ENCODE peak calls at places on chromosomes 12 and 14, in eight cellular contexts. L is nucleus accumbens; P is mucosa of gallbladder; Z is neural crest cell; K is adrenal gland; I is T follicular helper cell; J is stimulated activated CD4-positive, alpha-beta T cell treated with anti-CD3 and anti-CD28 coated beads, TNF-alpha, amount 100 ng/mL, for 48 hours; N is GM10248. H is an unnamed sample.
A peak's percentile ranks its signal among the peaks of the same experiment; 100 is the strongest.

GRCh38 chr12:56634242-56634836 is 4.2 kb upstream of the BAZ2A start:
- DNase-seq in L (no peak), P (peak; percentile 45), Z (no peak), K (peak; percentile 52), I (no peak), J (no peak), N (no peak), H (peak; percentile 35)

GRCh38 chr12:121713257-121714155 is 954 bp downstream of the TMEM120B start:
- DNase-seq in L (no peak), P (no peak), Z (no peak), K (peak; percentile 45), I (no peak), J (peak; percentile 14), N (no peak), H (peak; percentile 62)

GRCh38 chr12:88579941-88580871 is at the start of gene KITLG:
- DNase-seq in L (peak; percentile 40), P (peak; percentile 86), Z (peak; percentile 80), K (peak; percentile 71), I (no peak), J (peak; percentile 14), N (peak; percentile 50), H (peak; percentile 88)

GRCh38 chr14:95470942-95471499 is 45.4 kb downstream of the SYNE3 start:
- DNase-seq in L (no peak), P (no peak), Z (no peak), K (no peak), I (no peak), J (no peak), N (no peak), H (no peak)

GRCh38 chr12:8890313-8891084 is 23.8 kb upstream of the PHC1 start:
- DNase-seq in L (no peak), P (peak; percentile 47), Z (peak; percentile 76), K (peak; percentile 64), I (peak; percentile 46), J (peak; percentile 45), N (peak; percentile 73), H (peak; percentile 62)

GRCh38 chr14:35366048-35366428 is 38.5 kb downstream of the NFKBIA start:
- DNase-seq in L (peak; percentile 16), P (no peak), Z (no peak), K (peak; percentile 87), I (no peak), J (peak; percentile 31), N (no peak), H (peak; percentile 52)

GRCh38 chr14:76876076-76876475 is 49.9 kb downstream of the LRRC74A start:
- DNase-seq in L (peak; percentile 29), P (peak; percentile 57), Z (peak; percentile 72), K (peak; percentile 74), I (peak; percentile 21), J (peak; percentile 36), N (peak; percentile 78), H (peak; percentile 70)

GRCh38 chr14:53461823-53462222 is 308.7 kb upstream of the DDHD1 start:
- DNase-seq in L (no peak), P (no peak), Z (no peak), K (no peak), I (no peak), J (no peak), N (no peak), H (no peak)

GRCh38 chr14:22798528-22798927 is 16.7 kb downstream of the SLC7A7 start:
- DNase-seq in L (no peak), P (no peak), Z (no peak), K (no peak), I (no peak), J (no peak), N (no peak), H (no peak)

GRCh38 chr12:33061844-33062243 is 165.3 kb upstream of the PKP2 start:
- DNase-seq in L (no peak), P (no peak), Z (no peak), K (no peak), I (no peak), J (no peak), N (no peak), H (no peak)

GRCh38 chr12:53645191-53645590 is 19.0 kb upstream of the ATF7 start:
- DNase-seq in L (no peak), P (no peak), Z (no peak), K (no peak), I (no peak), J (no peak), N (no peak), H (no peak)

GRCh38 chr14:31884776-31885379 is 192.2 kb upstream of the ARHGAP5 start:
- DNase-seq in L (no peak), P (no peak), Z (no peak), K (no peak), I (no peak), J (no peak), N (no peak), H (no peak)

GRCh38 chr12:66061557-66062279 is 68.8 kb downstream of the LLPH start:
- DNase-seq in L (no peak), P (no peak), Z (no peak), K (no peak), I (no peak), J (no peak), N (no peak), H (no peak)

GRCh38 chr12:121085842-121086353 is 46.8 kb upstream of the P2RX7 start:
- DNase-seq in L (no peak), P (no peak), Z (no peak), K (no peak), I (no peak), J (no peak), N (no peak), H (no peak)

GRCh38 chr14:50677527-50678063 is 9.5 kb upstream of the SAV1 start:
- DNase-seq in L (no peak), P (no peak), Z (no peak), K (no peak), I (no peak), J (no peak), N (peak; percentile 29), H (no peak)

GRCh38 chr14:49962616-49963015 is 69.7 kb downstream of the ARF6 start:
- DNase-seq in L (no peak), P (no peak), Z (no peak), K (no peak), I (no peak), J (peak; percentile 71), N (peak; percentile 72), H (no peak)

GRCh38 chr14:75459099-75459741 is 31.4 kb downstream of the JDP2 start:
- DNase-seq in L (peak; percentile 31), P (peak; percentile 51), Z (no peak), K (peak; percentile 77), I (no peak), J (no peak), N (no peak), H (peak; percentile 78)

GRCh38 chr14:73613419-73613963 is 1.2 kb downstream of the ACOT6 start:
- DNase-seq in L (no peak), P (no peak), Z (no peak), K (no peak), I (no peak), J (no peak), N (no peak), H (no peak)

GRCh38 chr14:60640859-60641721 is 8.2 kb downstream of the SIX1 start:
- DNase-seq in L (no peak), P (no peak), Z (no peak), K (no peak), I (no peak), J (no peak), N (no peak), H (no peak)